ENCODE peak calls at places on chromosomes 2 and 18, in eight cellular contexts. I is neuronal stem cell; R is stimulated activated naive CD8-positive, alpha-beta T cell treated with anti-CD3 and anti-CD28 coated beads, Interleukin-15, Interleukin-2, amounts not matched to agents 100 U/mL and 50 U/mL, for 24 hours; L is NCI-H510A treated with DMSO at 0.1 percent for 48 hours; U is lower leg skin; W is T-cell; J is fibroblast of mammary gland; S is activated T-cell treated with anti-CD3 and anti-CD28 coated beads for 1 hour. P is an unnamed sample.

GRCh38 chr2:10428936-10429335 is 19.2 kb downstream of the ODC1 start:
- DNase-seq in R (no peak), U (no peak), J (no peak), I (no peak), S (no peak), W (no peak), L (no peak), P (no peak)

GRCh38 chr2:46798998-46799698 is 116.5 kb downstream of the MCFD2 start:
- DNase-seq in I (no peak), J (peak), R (no peak), U (no peak), W (no peak), L (no peak), S (no peak), P (no peak)

GRCh38 chr2:168348076-168348475 is 100.7 kb upstream of the STK39 start:
- DNase-seq in U (no peak), I (peak), W (no peak), L (peak), S (no peak), J (peak), R (no peak), P (no peak)

GRCh38 chr18:1840878-1841277 is 730.4 kb downstream of the METTL4 start:
- DNase-seq in L (no peak), J (no peak), I (no peak), U (no peak), R (no peak), W (no peak), S (no peak), P (no peak)

GRCh38 chr2:80454628-80455027 is 150.1 kb upstream of the LRRTM1 start:
- DNase-seq in U (no peak), J (no peak), L (no peak), S (no peak), R (no peak), W (no peak), I (no peak), P (no peak)

GRCh38 chr18:36724169-36724568 is 104.6 kb downstream of the TPGS2 start:
- DNase-seq in L (no peak), J (no peak), W (no peak), R (no peak), U (no peak), S (no peak), I (no peak), P (no peak)

GRCh38 chr2:188693771-188694170 is 280.4 kb upstream of the COL3A1 start:
- DNase-seq in J (no peak), R (no peak), L (no peak), W (no peak), U (no peak), S (no peak), I (no peak), P (no peak)

GRCh38 chr2:102632380-102633175 is 13.2 kb downstream of the SLC9A2 start:
- DNase-seq in U (no peak), I (no peak), W (no peak), J (no peak), S (no peak), R (no peak), L (no peak), P (no peak)

GRCh38 chr18:6757966-6758365 is 28.4 kb downstream of the ARHGAP28 start:
- DNase-seq in I (no peak), S (no peak), J (peak), W (no peak), R (no peak), L (no peak), U (no peak), P (no peak)

GRCh38 chr2:171893196-171893823 is 734 bp downstream of the SLC25A12 start:
- DNase-seq in I (no peak), L (no peak), W (no peak), S (no peak), J (peak), U (no peak), R (no peak), P (no peak)

GRCh38 chr2:9001229-9001628 is 2.3 kb downstream of the MBOAT2 start:
- DNase-seq in R (no peak), J (peak), U (no peak), W (no peak), S (no peak), L (no peak), I (no peak), P (no peak)

GRCh38 chr2:128473175-128474013 is 154.7 kb upstream of the HS6ST1 start:
- DNase-seq in S (no peak), W (no peak), U (peak), I (no peak), L (no peak), R (peak), J (peak), P (peak)

GRCh38 chr2:12348216-12348615 is 368.5 kb upstream of the TRIB2 start:
- DNase-seq in I (no peak), R (no peak), S (no peak), J (no peak), W (no peak), U (no peak), L (no peak), P (no peak)

GRCh38 chr2:18614042-18614441 is 24.7 kb upstream of the NT5C1B start:
- DNase-seq in R (no peak), L (no peak), J (no peak), U (no peak), I (no peak), S (no peak), W (no peak), P (no peak)

GRCh38 chr2:223459328-223459939 is 142.7 kb downstream of the SCG2 start:
- DNase-seq in R (no peak), S (no peak), I (no peak), W (no peak), L (peak), U (no peak), J (peak), P (no peak)

GRCh38 chr2:28445448-28446258 is 50.2 kb upstream of the PLB1 start:
- DNase-seq in J (peak), S (no peak), I (no peak), W (no peak), L (no peak), R (peak), U (no peak), P (no peak)

GRCh38 chr18:11989966-11990380 is 8.7 kb downstream of the IMPA2 start:
- DNase-seq in I (no peak), W (no peak), L (peak), R (no peak), S (no peak), J (no peak), U (no peak), P (no peak)

GRCh38 chr18:77165489-77166415 is 33.2 kb upstream of the MBP start:
- DNase-seq in J (peak), I (no peak), W (no peak), R (no peak), U (peak), L (no peak), S (no peak), P (peak)

GRCh38 chr2:222355860-222356259 is 57.1 kb upstream of the PAX3 start:
- DNase-seq in W (no peak), R (no peak), I (no peak), J (peak), U (no peak), S (no peak), L (no peak), P (no peak)

GRCh38 chr2:126953483-126953882 is 54.8 kb downstream of the TEX51 start:
- DNase-seq in W (no peak), R (no peak), L (no peak), U (no peak), I (no peak), J (no peak), S (no peak), P (no peak)

GRCh38 chr2:161077367-161078210 is 82.6 kb upstream of the TANK start:
- DNase-seq in R (peak), I (no peak), U (peak), J (peak), L (no peak), S (peak), W (peak), P (no peak)

GRCh38 chr18:32349728-32350395 is 120.8 kb downstream of the GAREM1 start:
- DNase-seq in L (peak), S (no peak), J (peak), R (no peak), I (no peak), W (no peak), U (peak), P (peak)

GRCh38 chr2:128178650-128179460 is 87.9 kb downstream of the UGGT1 start:
- DNase-seq in W (peak), J (peak), U (peak), S (peak), I (peak), L (peak), R (peak), P (no peak)

GRCh38 chr2:77054938-77055337 is 467.2 kb downstream of the LRRTM4 start:
- DNase-seq in S (no peak), W (no peak), L (no peak), U (no peak), I (no peak), J (no peak), R (no peak), P (no peak)

GRCh38 chr2:27496357-27497287 is at the start of gene GCKR:
- DNase-seq in L (no peak), W (no peak), S (no peak), I (no peak), J (peak), R (no peak), U (no peak), P (no peak)

GRCh38 chr2:40096360-40096759 is 317.3 kb upstream of the THUMPD2 start:
- DNase-seq in L (peak), U (no peak), I (no peak), S (no peak), R (no peak), J (peak), W (no peak), P (no peak)

GRCh38 chr2:219728993-219729487 is 101.6 kb downstream of the SLC4A3 start:
- DNase-seq in S (no peak), I (no peak), J (no peak), U (no peak), W (no peak), R (no peak), L (no peak), P (no peak)

GRCh38 chr2:236712304-236712703 is 142.7 kb downstream of the ACKR3 start:
- DNase-seq in S (no peak), W (no peak), I (no peak), J (peak), U (no peak), R (no peak), L (peak), P (no peak)

GRCh38 chr2:7281348-7281747 is 364.1 kb downstream of the RNF144A start:
- DNase-seq in S (no peak), I (no peak), J (no peak), R (no peak), W (no peak), U (no peak), L (no peak), P (no peak)

GRCh38 chr2:39530423-39530866 is 93.4 kb upstream of the MAP4K3 start:
- DNase-seq in U (no peak), W (no peak), R (no peak), J (peak), I (no peak), L (no peak), S (no peak), P (no peak)

GRCh38 chr2:9627310-9627709 is 3.5 kb downstream of the YWHAQ start:
- DNase-seq in I (no peak), L (no peak), U (no peak), R (no peak), J (peak), W (no peak), S (no peak), P (no peak)

GRCh38 chr2:63827749-63828148 is 13.9 kb upstream of the UGP2 start:
- DNase-seq in L (no peak), U (no peak), R (no peak), S (no peak), J (peak), I (no peak), W (no peak), P (no peak)

GRCh38 chr2:143955416-143956075 is 564.4 kb downstream of the ZEB2 start:
- DNase-seq in W (no peak), J (peak), S (no peak), R (no peak), U (no peak), I (no peak), L (no peak), P (no peak)

GRCh38 chr2:168375195-168375798 is 80.8 kb upstream of the CERS6 start:
- DNase-seq in J (no peak), I (no peak), W (no peak), L (no peak), S (no peak), R (no peak), U (no peak), P (no peak)

GRCh38 chr18:25517881-25518715 is 166.1 kb upstream of the ZNF521 start:
- DNase-seq in U (no peak), L (no peak), I (no peak), W (no peak), R (no peak), J (no peak), S (no peak), P (no peak)

GRCh38 chr18:61637319-61637718 is 255.5 kb downstream of the RNF152 start:
- DNase-seq in S (no peak), L (peak), J (no peak), U (no peak), W (no peak), I (peak), R (no peak), P (no peak)

GRCh38 chr2:181143790-181144300 is 163.4 kb downstream of the UBE2E3 start:
- DNase-seq in R (no peak), W (peak), I (no peak), U (no peak), L (no peak), S (no peak), J (no peak), P (no peak)

GRCh38 chr2:102615620-102616436 is 3.5 kb upstream of the SLC9A2 start:
- DNase-seq in J (peak), W (no peak), L (peak), U (peak), I (peak), S (no peak), R (peak), P (no peak)